ENCODE peak calls at places on chromosomes 2 and 18, in four cellular contexts. R, S, V and O are unnamed samples.
A peak's percentile ranks its signal among the peaks of the same experiment; 100 is the strongest.

GRCh38 chr2:33104052-33104623 is 157.4 kb downstream of the LTBP1 start:
- DNase-seq in R (no peak), V (peak; percentile 6), S (no peak), O (no peak)

GRCh38 chr2:116879646-116880045 is 934.8 kb upstream of the DDX18 start:
- DNase-seq in R (no peak), S (no peak), V (no peak), O (no peak)

GRCh38 chr2:42182654-42183308 is 13.6 kb downstream of the EML4 start:
- DNase-seq in S (no peak), V (no peak), R (no peak), O (no peak)

GRCh38 chr18:13527256-13527655 is 199.1 kb downstream of the FAM210A start:
- DNase-seq in S (no peak), V (no peak), R (no peak), O (no peak)

GRCh38 chr18:7954229-7954628 is 387.1 kb downstream of the PTPRM start:
- DNase-seq in R (no peak), S (no peak), V (no peak), O (no peak)

GRCh38 chr2:98458207-98458606 is 13.5 kb downstream of the INPP4A start:
- DNase-seq in R (no peak), S (no peak), V (no peak), O (no peak)

GRCh38 chr18:28175047-28175929 is 1.6 kb downstream of the CDH2 start:
- DNase-seq in R (no peak), S (no peak), V (no peak), O (no peak)

GRCh38 chr18:58863539-58864145 is 1.0 kb upstream of the ZNF532 start:
- DNase-seq in R (no peak), S (no peak), V (no peak), O (no peak)

GRCh38 chr2:98013407-98014042 is 17.8 kb upstream of the TMEM131 start:
- DNase-seq in S (no peak), V (no peak), R (no peak), O (no peak)

GRCh38 chr2:69830045-69830905 is 815 bp downstream of the GMCL1 start:
- DNase-seq in V (no peak), R (no peak), S (peak; percentile 31), O (no peak)

GRCh38 chr2:71598526-71598925 is 145.2 kb downstream of the DYSF start:
- DNase-seq in V (no peak), R (no peak), S (no peak), O (no peak)

GRCh38 chr2:20579866-20580265 is 71.0 kb downstream of the HS1BP3 start:
- DNase-seq in S (no peak), R (no peak), V (no peak), O (no peak)

GRCh38 chr2:15278296-15278695 is 282.8 kb downstream of the NBAS start:
- DNase-seq in R (no peak), S (no peak), V (no peak), O (no peak)

GRCh38 chr2:148794558-148794957 is 80.5 kb upstream of the KIF5C start:
- DNase-seq in R (no peak), S (no peak), V (no peak), O (no peak)

GRCh38 chr2:118340103-118340502 is 251.8 kb downstream of the INSIG2 start:
- DNase-seq in V (no peak), S (no peak), R (no peak), O (no peak)

GRCh38 chr2:10141736-10142639 is 19.4 kb downstream of the RRM2 start:
- DNase-seq in V (no peak), R (no peak), S (no peak), O (no peak)

GRCh38 chr18:9013926-9014373 is 88.5 kb upstream of the NDUFV2 start:
- DNase-seq in V (no peak), R (no peak), S (no peak), O (no peak)

GRCh38 chr2:167114018-167114417 is 225.7 kb downstream of the XIRP2 start:
- DNase-seq in S (no peak), V (no peak), R (no peak), O (no peak)

GRCh38 chr2:239814136-239814916 is 210.8 kb downstream of the NDUFA10 start:
- DNase-seq in R (no peak), V (no peak), S (peak; percentile 10), O (no peak)

GRCh38 chr18:65990944-65991708 is 240.3 kb downstream of the CDH7 start:
- DNase-seq in R (no peak), V (no peak), S (no peak), O (no peak)

GRCh38 chr2:165718811-165719210 is 75.2 kb downstream of the GALNT3 start:
- DNase-seq in V (no peak), R (no peak), S (no peak), O (no peak)

GRCh38 chr2:214699236-214699635 is 110.2 kb downstream of the BARD1 start:
- DNase-seq in S (no peak), V (no peak), R (no peak), O (no peak)

GRCh38 chr18:43405097-43405496 is 127.8 kb upstream of the SYT4 start:
- DNase-seq in V (no peak), S (no peak), R (no peak), O (no peak)

GRCh38 chr2:207635468-207636200 is 10.4 kb upstream of the METTL21A start:
- DNase-seq in S (no peak), R (no peak), V (no peak), O (no peak)

GRCh38 chr2:8984152-8984551 is 19.3 kb downstream of the MBOAT2 start:
- DNase-seq in R (no peak), V (no peak), S (no peak), O (no peak)

GRCh38 chr2:113370478-113371091 is 66.9 kb upstream of the ZNG1B start:
- DNase-seq in R (peak; percentile 9), V (peak; percentile 65), S (peak; percentile 42), O (peak; percentile 60)

GRCh38 chr2:172807011-172807410 is 71.4 kb downstream of the RAPGEF4 start:
- DNase-seq in R (no peak), S (no peak), V (no peak), O (no peak)

GRCh38 chr2:101431486-101431885 is 43.4 kb downstream of the RFX8 start:
- DNase-seq in S (no peak), R (no peak), V (no peak), O (no peak)

GRCh38 chr2:107731435-107731834 is 95.3 kb upstream of the RGPD4 start:
- DNase-seq in R (no peak), V (no peak), S (no peak), O (no peak)

GRCh38 chr18:7872569-7872968 is 305.5 kb downstream of the PTPRM start:
- DNase-seq in V (peak; percentile 71), S (no peak), R (no peak), O (no peak)

GRCh38 chr2:140863713-140864112 is 1267.1 kb downstream of the LRP1B start:
- DNase-seq in S (no peak), V (peak; percentile 63), R (no peak), O (peak; percentile 38)

GRCh38 chr2:231680284-231680991 is 27.9 kb upstream of the PTMA start:
- DNase-seq in S (peak; percentile 20), R (peak; percentile 64), V (no peak), O (no peak)

GRCh38 chr18:54277899-54278298 is 8.6 kb downstream of the POLI start:
- DNase-seq in R (no peak), V (no peak), S (no peak), O (no peak)

GRCh38 chr2:105934467-105934866 is 189.8 kb downstream of the NCK2 start:
- DNase-seq in R (no peak), S (no peak), V (no peak), O (no peak)

GRCh38 chr2:127053731-127054603 is 53.0 kb downstream of the BIN1 start:
- DNase-seq in S (no peak), V (no peak), R (no peak), O (no peak)

GRCh38 chr2:227414846-227415245 is 27.1 kb upstream of the SCYGR1 start:
- DNase-seq in S (no peak), R (no peak), V (no peak), O (no peak)

GRCh38 chr2:133107436-133107835 is 437.4 kb upstream of the LYPD1 start:
- DNase-seq in V (no peak), S (no peak), R (no peak), O (no peak)

GRCh38 chr2:76953733-76954347 is 568.3 kb downstream of the LRRTM4 start:
- DNase-seq in V (no peak), R (no peak), S (peak; percentile 5), O (peak; percentile 77)

GRCh38 chr2:169526451-169526850 is 16.9 kb downstream of the KLHL41 start:
- DNase-seq in R (no peak), S (no peak), V (no peak), O (no peak)

GRCh38 chr2:169523681-169524080 is 14.2 kb downstream of the KLHL41 start:
- DNase-seq in V (no peak), R (no peak), S (no peak), O (no peak)

DNA sequence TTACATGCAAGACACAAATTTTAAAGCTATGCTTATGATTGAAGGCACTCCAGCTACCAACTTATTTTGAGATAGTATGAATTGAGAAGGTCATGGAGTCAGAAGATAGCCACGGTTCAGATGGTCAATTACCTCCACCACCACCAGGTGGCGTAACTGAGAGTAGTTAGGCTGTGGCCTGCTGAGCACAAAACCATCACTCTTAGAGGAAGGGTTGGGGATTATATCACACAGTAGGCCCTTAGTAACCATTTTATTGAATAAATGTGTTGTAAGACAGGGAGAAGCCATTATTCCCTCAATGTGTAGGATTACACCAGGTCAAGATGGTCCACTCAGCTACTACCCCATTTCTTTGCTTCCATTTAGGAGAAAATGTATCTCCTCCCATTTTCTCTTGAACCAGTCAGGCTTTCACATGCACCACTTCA is 18.8 kb downstream of the KLHL41 start:
- DNase-seq in R (peak; percentile 9), V (peak; percentile 41), S (peak; percentile 78), O (peak; percentile 62)
- TF ChIP-seq ZNF274 in R (no peak), V (no peak), S (no peak), O (no peak)

GRCh38 chr2:241094924-241095420 is 7.1 kb downstream of the MTERF4 start:
- DNase-seq in S (no peak), V (no peak), R (no peak), O (no peak)
- H3K4me1 ChIP-seq in S (no peaks in the 10 kb centered on the region), V (no peaks in the 10 kb centered on the region), R (peaks cover 7% of the 10 kb centered on the region), O (peaks cover 17% of the 10 kb centered on the region)

DNA sequence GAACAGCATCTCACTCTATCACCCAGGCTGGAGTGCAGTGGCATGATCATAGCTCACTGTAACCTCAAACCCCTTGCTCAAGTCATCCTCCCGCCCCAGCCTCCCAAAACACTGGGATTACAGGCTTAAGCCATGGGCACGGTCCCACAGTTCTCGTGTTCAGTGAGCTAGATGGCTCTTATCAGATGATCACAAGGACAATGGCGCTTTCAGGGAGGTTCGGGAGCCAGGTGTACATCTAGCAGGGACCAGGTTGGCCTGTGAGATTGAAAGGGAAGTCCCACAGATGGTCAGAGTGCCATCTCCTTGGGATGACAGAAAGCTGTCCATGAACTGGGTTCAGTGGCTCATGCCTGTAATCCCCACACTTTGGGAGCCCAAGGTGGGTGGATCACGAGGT is 14.1 kb upstream of the FHOD3 start:
- DNase-seq in S (no peak), R (no peak), V (no peak), O (no peak)
- TF ChIP-seq ZNF274 in S (no peak), R (no peak), V (no peak), O (no peak)

GRCh38 chr2:54579682-54580349 is 123.7 kb downstream of the SPTBN1 start:
- DNase-seq in R (no peak), S (no peak), V (no peak), O (no peak)
- H3K4me1 ChIP-seq in R (peaks cover 20% of the 10 kb centered on the region), S (no peaks in the 10 kb centered on the region), V (no peaks in the 10 kb centered on the region), O (peaks cover 3% of the 10 kb centered on the region)

GRCh38 chr2:63840081-63840784 is 1.5 kb upstream of the UGP2 start:
- DNase-seq in S (no peak), R (no peak), V (no peak), O (no peak)
- TF ChIP-seq ZNF274 in S (no peak), R (no peak), V (no peak), O (no peak)

GRCh38 chr18:49017813-49018552 is 67.2 kb upstream of the SMAD7 start:
- DNase-seq in R (no peak), S (no peak), V (no peak), O (no peak)
- H3K4me1 ChIP-seq in R (peaks cover 17% of the 10 kb centered on the region), S (peaks cover 35% of the 10 kb centered on the region), V (peaks cover 37% of the 10 kb centered on the region), O (peaks cover 44% of the 10 kb centered on the region)